ENCODE peak calls at places on chromosomes 13 and 19, in six cellular contexts. One of them, this sample, is unnamed.

GRCh38 chr13:109669234-109669612 is 117.2 kb downstream of the IRS2 start:
- DNase-seq in ecto neural progenitor cell: no peak
- DNase-seq in SHP77: no peak
- DNase-seq in AG09319: no peak
- DNase-seq in nephron progenitor cell: no peak
- DNase-seq in GM23338: no peak
- DNase-seq in this sample: no peak

GRCh38 chr19:5719274-5719960 is 529 bp downstream of the LONP1 start:
- DNase-seq in ecto neural progenitor cell: no peak
- DNase-seq in SHP77: no peak
- DNase-seq in AG09319: no peak
- DNase-seq in nephron progenitor cell: no peak
- DNase-seq in GM23338: peak; percentile 42
- DNase-seq in this sample: no peak

GRCh38 chr13:111407381-111408131 is 87.1 kb downstream of the TEX29 start:
- DNase-seq in ecto neural progenitor cell: no peak
- DNase-seq in SHP77: no peak
- DNase-seq in AG09319: no peak
- DNase-seq in nephron progenitor cell: no peak
- DNase-seq in GM23338: no peak
- DNase-seq in this sample: no peak

GRCh38 chr19:19021115-19021514 is 12.2 kb downstream of the SUGP2 start:
- DNase-seq in ecto neural progenitor cell: no peak
- DNase-seq in SHP77: no peak
- DNase-seq in AG09319: no peak
- DNase-seq in nephron progenitor cell: no peak
- DNase-seq in GM23338: no peak
- DNase-seq in this sample: peak; percentile 65

GRCh38 chr13:51821666-51822065 is 17.7 kb upstream of the DHRS12 start:
- DNase-seq in ecto neural progenitor cell: no peak
- DNase-seq in SHP77: no peak
- DNase-seq in AG09319: no peak
- DNase-seq in nephron progenitor cell: no peak
- DNase-seq in GM23338: no peak
- DNase-seq in this sample: no peak

GRCh38 chr19:49222528-49222927 is 64.9 kb downstream of the TRPM4 start:
- DNase-seq in ecto neural progenitor cell: no peak
- DNase-seq in SHP77: no peak
- DNase-seq in AG09319: no peak
- DNase-seq in nephron progenitor cell: no peak
- DNase-seq in GM23338: no peak
- DNase-seq in this sample: no peak

GRCh38 chr19:13012690-13013608 is 17.7 kb downstream of the NFIX start:
- DNase-seq in ecto neural progenitor cell: no peak
- DNase-seq in SHP77: no peak
- DNase-seq in AG09319: no peak
- DNase-seq in nephron progenitor cell: no peak
- DNase-seq in GM23338: peak; percentile 68
- DNase-seq in this sample: peak; percentile 86

GRCh38 chr19:17112700-17113099 is 37.1 kb downstream of the MYO9B start:
- DNase-seq in ecto neural progenitor cell: no peak
- DNase-seq in SHP77: no peak
- DNase-seq in AG09319: no peak
- DNase-seq in nephron progenitor cell: no peak
- DNase-seq in GM23338: no peak
- DNase-seq in this sample: no peak

GRCh38 chr13:43785681-43786471 is 896 bp downstream of the ENOX1 start:
- DNase-seq in ecto neural progenitor cell: peak; percentile 76
- DNase-seq in SHP77: no peak
- DNase-seq in AG09319: no peak
- DNase-seq in nephron progenitor cell: peak; percentile 72
- DNase-seq in GM23338: peak; percentile 70
- DNase-seq in this sample: peak; percentile 83

GRCh38 chr19:28878862-28879566 is 333.9 kb downstream of the UQCRFS1 start:
- DNase-seq in ecto neural progenitor cell: peak; percentile 73
- DNase-seq in SHP77: peak; percentile 50
- DNase-seq in AG09319: peak; percentile 52
- DNase-seq in nephron progenitor cell: peak; percentile 82
- DNase-seq in GM23338: peak; percentile 94
- DNase-seq in this sample: peak; percentile 70

GRCh38 chr13:69755101-69755500 is 352.5 kb upstream of the ATXN8OS start:
- DNase-seq in ecto neural progenitor cell: no peak
- DNase-seq in SHP77: no peak
- DNase-seq in AG09319: no peak
- DNase-seq in nephron progenitor cell: no peak
- DNase-seq in GM23338: no peak
- DNase-seq in this sample: no peak

GRCh38 chr13:63381078-63381859 is 1965.6 kb upstream of the PCDH20 start:
- DNase-seq in ecto neural progenitor cell: no peak
- DNase-seq in SHP77: no peak
- DNase-seq in AG09319: no peak
- DNase-seq in nephron progenitor cell: no peak
- DNase-seq in GM23338: no peak
- DNase-seq in this sample: no peak

GRCh38 chr19:54106716-54107115 is 4.1 kb downstream of the NDUFA3 start:
- DNase-seq in ecto neural progenitor cell: no peak
- DNase-seq in SHP77: no peak
- DNase-seq in AG09319: no peak
- DNase-seq in nephron progenitor cell: no peak
- DNase-seq in GM23338: no peak
- DNase-seq in this sample: no peak

GRCh38 chr13:112124100-112124499 is 57.2 kb downstream of the SOX1 start:
- DNase-seq in ecto neural progenitor cell: peak; percentile 11
- DNase-seq in SHP77: peak; percentile 67
- DNase-seq in AG09319: no peak
- DNase-seq in nephron progenitor cell: no peak
- DNase-seq in GM23338: no peak
- DNase-seq in this sample: no peak

GRCh38 chr19:11346104-11346940 is at the start of the genes CCDC159 and TMEM205:
- DNase-seq in ecto neural progenitor cell: peak; percentile 98
- DNase-seq in SHP77: peak; percentile 99
- DNase-seq in AG09319: peak; percentile 96
- DNase-seq in nephron progenitor cell: peak; percentile 97
- DNase-seq in GM23338: peak; percentile 100
- DNase-seq in this sample: peak; percentile 97

GRCh38 chr13:32878172-32878571 is 138.1 kb upstream of the KL start:
- DNase-seq in ecto neural progenitor cell: no peak
- DNase-seq in SHP77: no peak
- DNase-seq in AG09319: no peak
- DNase-seq in nephron progenitor cell: no peak
- DNase-seq in GM23338: no peak
- DNase-seq in this sample: no peak

GRCh38 chr13:107883561-107884175 is 331.7 kb downstream of the LIG4 start:
- DNase-seq in ecto neural progenitor cell: no peak
- DNase-seq in SHP77: no peak
- DNase-seq in AG09319: no peak
- DNase-seq in nephron progenitor cell: no peak
- DNase-seq in GM23338: no peak
- DNase-seq in this sample: peak; percentile 46

GRCh38 chr13:59024434-59024833 is 1139.3 kb downstream of the DIAPH3 start:
- DNase-seq in ecto neural progenitor cell: no peak
- DNase-seq in SHP77: no peak
- DNase-seq in AG09319: no peak
- DNase-seq in nephron progenitor cell: no peak
- DNase-seq in GM23338: no peak
- DNase-seq in this sample: no peak

GRCh38 chr19:5804516-5805464 is at the start of gene NRTN:
- DNase-seq in ecto neural progenitor cell: peak; percentile 82
- DNase-seq in SHP77: peak; percentile 36
- DNase-seq in AG09319: no peak
- DNase-seq in nephron progenitor cell: peak; percentile 63
- DNase-seq in GM23338: peak; percentile 75
- DNase-seq in this sample: peak; percentile 68

GRCh38 chr13:46179576-46180368 is 2.2 kb downstream of the LCP1 start:
- DNase-seq in ecto neural progenitor cell: no peak
- DNase-seq in SHP77: no peak
- DNase-seq in AG09319: no peak
- DNase-seq in nephron progenitor cell: no peak
- DNase-seq in GM23338: no peak
- DNase-seq in this sample: no peak